ENCODE peak calls at places on chromosomes 5 and 9, in four cellular contexts. One of them, this sample, is unnamed.
A peak's percentile ranks its signal among the peaks of the same experiment; 100 is the strongest.

GRCh38 chr9:122221223-122221811 is 7.4 kb downstream of the LHX6 start:
- DNase-seq in HepG2: peak; percentile 21
- DNase-seq in K562: no peak
- DNase-seq in A549: no peak
- DNase-seq in this sample: peak; percentile 85

GRCh38 chr9:133690111-133690561 is 48.0 kb downstream of the SARDH start:
- DNase-seq in HepG2: no peak
- DNase-seq in A549: no peak
- DNase-seq in K562: no peak
- DNase-seq in this sample: no peak

GRCh38 chr5:33491941-33492340 is 51.2 kb downstream of the TARS1 start:
- DNase-seq in A549: no peak
- DNase-seq in K562: no peak
- DNase-seq in HepG2: peak; percentile 2
- DNase-seq in this sample: no peak

GRCh38 chr5:78009937-78010527 is 233.9 kb upstream of the TBCA start:
- DNase-seq in HepG2: no peak
- DNase-seq in A549: no peak
- DNase-seq in K562: no peak
- DNase-seq in this sample: no peak

GRCh38 chr9:79360387-79361347 is 211.1 kb upstream of the TLE4 start:
- DNase-seq in K562: no peak
- DNase-seq in A549: no peak
- DNase-seq in HepG2: no peak
- DNase-seq in this sample: peak; percentile 46

GRCh38 chr9:126671983-126672382 is 58.3 kb downstream of the LMX1B start:
- DNase-seq in HepG2: no peak
- DNase-seq in K562: no peak
- DNase-seq in A549: no peak
- DNase-seq in this sample: no peak

GRCh38 chr5:149893403-149893931 is 51.1 kb downstream of the PDE6A start:
- DNase-seq in A549: no peak
- DNase-seq in K562: no peak
- DNase-seq in HepG2: no peak
- DNase-seq in this sample: no peak

GRCh38 chr5:122195784-122196394 is 66.5 kb downstream of the ZNF474 start:
- DNase-seq in HepG2: peak; percentile 11
- DNase-seq in K562: peak; percentile 20
- DNase-seq in A549: peak; percentile 19
- DNase-seq in this sample: no peak

GRCh38 chr9:116287721-116288120 is 134.1 kb downstream of the PAPPA start:
- DNase-seq in A549: no peak
- DNase-seq in HepG2: no peak
- DNase-seq in K562: no peak
- DNase-seq in this sample: no peak

GRCh38 chr9:115099891-115100290 is 18.1 kb downstream of the TNC start:
- DNase-seq in HepG2: no peak
- DNase-seq in A549: no peak
- DNase-seq in K562: no peak
- DNase-seq in this sample: no peak

GRCh38 chr5:102536323-102536928 is 37.6 kb upstream of the SLCO6A1 start:
- DNase-seq in HepG2: no peak
- DNase-seq in K562: no peak
- DNase-seq in A549: no peak
- DNase-seq in this sample: no peak

GRCh38 chr5:37543216-37543615 is 164.1 kb downstream of the WDR70 start:
- DNase-seq in HepG2: no peak
- DNase-seq in A549: no peak
- DNase-seq in K562: no peak
- DNase-seq in this sample: no peak

GRCh38 chr9:36980148-36980974 is 53.7 kb downstream of the PAX5 start:
- DNase-seq in A549: peak; percentile 35
- DNase-seq in K562: peak; percentile 28
- DNase-seq in HepG2: no peak
- DNase-seq in this sample: peak; percentile 53

DNA sequence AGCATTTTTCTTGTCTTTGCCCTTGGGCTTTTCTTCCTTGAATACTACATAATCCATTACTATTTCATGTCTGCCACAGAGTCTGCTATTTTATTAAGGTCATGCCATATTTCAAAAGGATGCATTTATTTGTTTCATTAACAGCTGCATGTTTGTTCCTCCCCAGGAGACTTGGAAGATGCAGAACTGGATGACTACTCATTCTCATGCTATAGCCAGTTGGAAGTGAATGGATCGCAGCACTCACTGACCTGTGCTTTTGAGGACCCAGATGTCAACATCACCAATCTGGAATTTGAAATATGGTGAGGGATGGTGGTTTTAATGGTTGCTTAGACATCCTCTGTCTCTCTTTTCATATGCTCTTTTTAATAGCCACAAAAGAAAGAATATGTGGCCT is 4.0 kb downstream of the IL7R start:
- DNase-seq in A549: no peak
- DNase-seq in HepG2: no peak
- DNase-seq in K562: no peak
- DNase-seq in this sample: no peak
- TF ChIP-seq KDM1A in A549: no peak
- TF ChIP-seq KDM1A in HepG2: no peak
- TF ChIP-seq KDM1A in K562: no peak
- TF ChIP-seq KDM1A in this sample: no peak

GRCh38 chr9:89361816-89362646 is 43.7 kb downstream of the SECISBP2 start:
- DNase-seq in HepG2: no peak
- DNase-seq in K562: no peak
- DNase-seq in A549: no peak
- DNase-seq in this sample: no peak
- TF ChIP-seq KDM1A in HepG2: no peak
- TF ChIP-seq KDM1A in K562: no peak
- TF ChIP-seq KDM1A in A549: no peak
- TF ChIP-seq KDM1A in this sample: no peak

DNA sequence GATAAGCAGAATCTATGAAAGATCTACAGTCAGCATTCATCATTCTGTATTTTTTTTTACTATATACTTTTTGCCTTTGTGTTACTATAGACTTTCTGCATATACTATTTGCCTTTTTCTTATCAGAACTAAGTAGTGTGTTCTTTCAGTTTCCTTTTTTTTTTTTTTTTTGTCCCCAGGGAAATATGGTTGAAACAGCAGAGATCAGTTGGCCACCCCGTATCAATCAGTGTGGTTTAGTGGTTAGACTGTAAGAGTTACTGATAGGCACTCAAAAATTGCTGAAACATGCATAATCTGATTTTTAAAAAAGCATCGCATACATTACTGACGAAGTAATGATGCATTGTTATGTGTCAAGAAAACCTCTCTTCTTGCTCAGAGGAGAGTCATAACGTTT is 990.8 kb upstream of the EDIL3 start:
- DNase-seq in K562: no peak
- DNase-seq in HepG2: no peak
- DNase-seq in A549: no peak
- DNase-seq in this sample: no peak
- TF ChIP-seq KDM1A in K562: no peak
- TF ChIP-seq KDM1A in HepG2: no peak
- TF ChIP-seq KDM1A in A549: no peak
- TF ChIP-seq KDM1A in this sample: no peak

GRCh38 chr5:64497390-64497789 is 8.4 kb upstream of the RGS7BP start:
- DNase-seq in K562: no peak
- DNase-seq in HepG2: no peak
- DNase-seq in A549: no peak
- DNase-seq in this sample: no peak
- TF ChIP-seq KDM1A in K562: no peak
- TF ChIP-seq KDM1A in HepG2: no peak
- TF ChIP-seq KDM1A in A549: no peak
- TF ChIP-seq KDM1A in this sample: no peak

GRCh38 chr5:169895876-169896275 is 84.4 kb downstream of the INSYN2B start:
- DNase-seq in A549: no peak
- DNase-seq in HepG2: no peak
- DNase-seq in K562: no peak
- DNase-seq in this sample: no peak
- TF ChIP-seq KDM1A in A549: no peak
- TF ChIP-seq KDM1A in HepG2: no peak
- TF ChIP-seq KDM1A in K562: no peak
- TF ChIP-seq KDM1A in this sample: no peak